ENCODE peak calls at places on chromosomes 6 and 20, in six cellular contexts. D, F, Q, R, K and B are unnamed samples.
A peak's percentile ranks its signal among the peaks of the same experiment; 100 is the strongest.

GRCh38 chr6:161198176-161198575 is 75.7 kb downstream of the AGPAT4 start:
- DNase-seq in F (no peak), K (no peak), D (no peak), Q (no peak), R (no peak), B (no peak)

GRCh38 chr6:1949533-1949932 is 295.9 kb downstream of the GMDS start:
- DNase-seq in Q (no peak), R (no peak), F (no peak), K (peak; percentile 40), D (no peak), B (no peak)

GRCh38 chr20:64222273-64222672 is 33.3 kb upstream of the PCMTD2 start:
- DNase-seq in D (no peak), Q (no peak), K (no peak), R (no peak), F (no peak), B (no peak)

GRCh38 chr20:1160496-1160895 is 24.3 kb downstream of the TMEM74B start:
- DNase-seq in K (no peak), Q (no peak), R (no peak), D (no peak), F (no peak), B (no peak)

GRCh38 chr20:7003598-7003997 is 236.1 kb downstream of the BMP2 start:
- DNase-seq in R (no peak), Q (no peak), F (no peak), D (no peak), K (no peak), B (no peak)

GRCh38 chr20:49278817-49279676 is 1.2 kb upstream of the ZNFX1 start:
- DNase-seq in Q (no peak), K (peak; percentile 52), R (peak; percentile 50), F (no peak), D (no peak), B (peak; percentile 32)

GRCh38 chr6:136640132-136640915 is 90.1 kb upstream of the MAP7 start:
- DNase-seq in Q (no peak), R (no peak), K (no peak), F (no peak), D (no peak), B (no peak)

GRCh38 chr6:109834131-109834530 is 143.0 kb downstream of the FIG4 start:
- DNase-seq in Q (no peak), R (no peak), F (no peak), D (no peak), K (no peak), B (no peak)

GRCh38 chr6:119306396-119306968 is 43.1 kb downstream of the MAN1A1 start:
- DNase-seq in Q (no peak), R (no peak), F (no peak), D (no peak), K (no peak), B (no peak)

GRCh38 chr6:3389390-3390167 is 67.3 kb downstream of the SLC22A23 start:
- DNase-seq in D (peak; percentile 45), F (no peak), R (no peak), Q (peak; percentile 62), K (no peak), B (no peak)

GRCh38 chr6:9638861-9639260 is 776.0 kb downstream of the TFAP2A start:
- DNase-seq in F (no peak), R (no peak), Q (no peak), D (no peak), K (no peak), B (no peak)

GRCh38 chr20:56750430-56750829 is 121.3 kb downstream of the TFAP2C start:
- DNase-seq in R (no peak), K (no peak), F (no peak), Q (no peak), D (no peak), B (peak; percentile 50)

GRCh38 chr6:132414761-132415160 is 13.5 kb upstream of the MOXD1 start:
- DNase-seq in D (no peak), F (no peak), K (no peak), Q (no peak), R (no peak), B (no peak)

GRCh38 chr6:167910652-167911051 is 83.9 kb downstream of the AFDN start:
- DNase-seq in D (no peak), Q (no peak), F (no peak), R (no peak), K (no peak), B (no peak)

GRCh38 chr6:137874204-137875001 is 7.3 kb downstream of the TNFAIP3 start:
- DNase-seq in F (no peak), D (no peak), Q (no peak), R (no peak), K (no peak), B (no peak)

GRCh38 chr6:40535105-40535783 is 51.9 kb downstream of the LRFN2 start:
- DNase-seq in K (no peak), R (no peak), Q (no peak), D (no peak), F (no peak), B (no peak)

GRCh38 chr6:106077881-106078280 is 8.3 kb upstream of the PRDM1 start:
- DNase-seq in F (no peak), Q (no peak), K (no peak), D (no peak), R (no peak), B (no peak)

GRCh38 chr6:53894086-53894485 is 99.3 kb downstream of the LRRC1 start:
- DNase-seq in Q (no peak), R (no peak), F (no peak), D (no peak), K (no peak), B (no peak)

GRCh38 chr6:98769546-98769945 is 64.8 kb upstream of the POU3F2 start:
- DNase-seq in D (no peak), Q (no peak), F (no peak), R (peak; percentile 21), K (peak; percentile 24), B (no peak)

GRCh38 chr20:17856837-17857605 is 111.6 kb downstream of the SNX5 start:
- DNase-seq in Q (no peak), F (no peak), R (no peak), D (no peak), K (no peak), B (no peak)

GRCh38 chr6:158218467-158218866 is 50.3 kb downstream of the GTF2H5 start:
- DNase-seq in D (no peak), F (no peak), K (no peak), R (no peak), Q (no peak), B (no peak)

GRCh38 chr20:38649275-38649891 is 47.8 kb downstream of the ARHGAP40 start:
- DNase-seq in D (no peak), R (peak; percentile 41), Q (no peak), F (no peak), K (peak; percentile 59), B (no peak)

GRCh38 chr6:74256387-74257180 is 560.6 kb downstream of the CD109 start:
- DNase-seq in R (no peak), K (no peak), D (no peak), Q (no peak), F (no peak), B (no peak)

GRCh38 chr6:82567621-82568020 is 204.0 kb downstream of the TPBG start:
- DNase-seq in D (no peak), F (no peak), R (no peak), Q (no peak), K (no peak), B (no peak)

GRCh38 chr20:33732166-33732970 is 572 bp downstream of the ZNF341 start:
- DNase-seq in F (peak; percentile 32), K (peak; percentile 82), R (no peak), D (peak; percentile 91), Q (peak; percentile 67), B (peak; percentile 91)

GRCh38 chr6:102458990-102459389 is 1065.5 kb downstream of the GRIK2 start:
- DNase-seq in Q (no peak), D (no peak), K (no peak), F (no peak), R (no peak), B (no peak)

GRCh38 chr6:153096792-153097191 is 34.3 kb downstream of the RGS17 start:
- DNase-seq in F (no peak), D (no peak), R (no peak), Q (no peak), K (no peak), B (no peak)

GRCh38 chr6:15662246-15663056 is at the start of gene DTNBP1:
- DNase-seq in K (peak; percentile 58), Q (peak; percentile 73), F (peak; percentile 40), R (peak; percentile 99), D (peak; percentile 78), B (peak; percentile 97)
- TF ChIP-seq POLR2A in K (peak; percentile 29), Q (no peak), F (peak; percentile 64), R (peak; percentile 75), D (no peak), B (no peak)

DNA sequence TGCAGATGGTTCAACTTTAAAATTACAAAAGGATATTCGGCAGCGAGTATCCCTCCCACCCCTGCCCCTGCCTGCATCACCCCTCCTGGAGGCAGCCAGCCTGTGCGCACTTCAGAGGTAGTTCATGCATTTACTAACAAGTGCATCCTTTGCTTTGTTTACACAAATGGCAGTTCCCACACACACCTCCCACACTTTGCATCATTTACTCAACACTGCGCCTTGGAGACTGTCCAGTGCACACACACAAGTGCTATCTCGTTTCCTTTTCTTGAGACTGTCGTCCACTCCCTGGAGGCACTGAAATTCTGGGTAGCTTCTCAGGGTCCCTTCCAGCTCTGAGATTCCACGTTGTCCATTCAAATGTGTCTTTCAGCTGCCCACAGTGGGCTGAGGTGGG is 53.1 kb upstream of the VSX1 start:
- DNase-seq in R (no peak), D (no peak), Q (no peak), F (no peak), K (no peak), B (no peak)
- TF ChIP-seq EP300 in R (no peak), D (no peak), Q (no peak), F (no peak), K (no peak), B (no peak)

DNA sequence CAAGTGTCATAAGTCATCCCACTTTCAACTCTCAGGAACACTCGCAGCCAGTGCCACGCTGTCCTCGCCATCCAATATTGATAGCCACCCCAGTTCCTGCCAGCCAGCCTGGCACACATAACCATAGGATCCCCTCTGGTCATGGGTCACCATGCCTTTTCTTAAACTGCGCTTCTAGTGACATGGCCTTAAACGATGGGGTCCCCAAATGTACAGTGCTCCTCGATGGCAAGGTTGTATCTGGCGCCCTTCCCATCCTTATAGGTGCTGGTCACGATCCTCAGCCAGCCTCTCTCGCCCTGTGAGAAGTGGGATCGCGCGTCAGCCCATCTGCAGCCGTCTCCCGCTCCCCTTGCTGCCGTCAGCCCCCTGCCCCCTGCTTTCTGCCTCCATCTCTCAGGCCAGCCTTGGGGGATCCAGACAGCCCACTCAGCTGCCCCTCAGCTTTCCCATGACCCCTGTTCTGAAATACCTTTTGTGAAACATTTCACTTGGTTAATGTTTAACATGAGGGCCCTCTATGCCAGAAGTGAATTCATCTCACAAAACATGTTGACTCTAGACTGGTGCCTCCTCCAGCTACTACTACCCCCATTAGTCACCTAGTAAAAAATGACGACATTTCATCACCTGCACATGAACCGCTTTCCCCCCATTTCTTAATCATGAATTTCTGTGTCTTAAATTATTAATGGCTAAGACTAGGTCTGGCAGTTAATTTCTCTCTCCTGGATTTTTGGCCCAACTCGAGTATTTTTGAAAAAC is 11.4 kb downstream of the CTSZ start:
- DNase-seq in K (peak; percentile 96), Q (no peak), R (no peak), D (no peak), F (no peak), B (no peak)
- TF ChIP-seq POLR2A in K (no peak), Q (no peak), R (peak; percentile 29), D (no peak), F (peak; percentile 65), B (no peak)

DNA sequence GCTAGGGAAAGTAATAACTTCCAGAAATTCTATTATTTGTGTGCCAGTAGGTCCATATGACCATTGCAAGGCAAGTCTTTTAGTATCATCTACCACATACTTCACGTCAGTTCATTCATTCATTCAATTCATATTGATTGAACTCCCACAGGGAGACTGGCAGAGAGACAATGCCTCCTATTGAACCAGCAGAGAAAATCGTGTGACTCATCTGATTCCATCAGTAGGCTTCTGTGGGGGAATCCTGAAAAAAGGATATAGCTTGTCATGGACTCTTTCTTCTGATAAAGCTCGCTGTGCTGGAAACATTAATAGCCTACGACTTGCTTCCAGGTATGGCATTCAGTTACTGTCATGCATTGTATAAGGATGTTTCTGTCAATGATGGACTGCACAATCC is 45.3 kb upstream of the CNR1 start:
- DNase-seq in D (no peak), Q (no peak), K (no peak), R (no peak), F (no peak), B (no peak)
- TF ChIP-seq EP300 in D (no peak), Q (no peak), K (no peak), R (no peak), F (no peak), B (no peak)